ENCODE peak calls at places on chromosomes 2 and 18, in seven cellular contexts. Y is testis; E is pancreas; B is cardiac muscle cell; A is lung; D is neuronal stem cell; G is CD8-positive, alpha-beta T cell. F is an unnamed sample.

GRCh38 chr2:42736598-42737322 is 27.2 kb downstream of the OXER1 start:
- DNase-seq in Y (no peak), E (no peak), B (no peak), A (no peak), D (no peak), G (no peak), F (no peak)

GRCh38 chr2:96541326-96541725 is 4.8 kb downstream of the ARID5A start:
- DNase-seq in Y (no peak), E (no peak), B (no peak), A (no peak), D (no peak), G (no peak), F (no peak)

GRCh38 chr18:59835656-59836379 is 64.0 kb upstream of the PMAIP1 start:
- DNase-seq in Y (no peak), E (no peak), B (peak; percentile 62), A (no peak), D (no peak), G (no peak), F (no peak)

GRCh38 chr2:240227538-240228428 is 87.3 kb upstream of the OTOS start:
- DNase-seq in Y (peak; percentile 3), E (peak; percentile 3), B (no peak), A (no peak), D (no peak), G (no peak), F (no peak)

GRCh38 chr2:178223806-178224205 is 29.5 kb downstream of the OSBPL6 start:
- DNase-seq in Y (no peak), E (no peak), B (no peak), A (no peak), D (no peak), G (no peak), F (no peak)

GRCh38 chr2:28716265-28716865 is 35.3 kb upstream of the PPP1CB start:
- DNase-seq in Y (no peak), E (peak; percentile 46), B (no peak), A (peak; percentile 62), D (no peak), G (no peak), F (no peak)

GRCh38 chr2:167188596-167188967 is 300.3 kb downstream of the XIRP2 start:
- DNase-seq in Y (no peak), E (peak; percentile 19), B (peak; percentile 14), A (no peak), D (no peak), G (no peak), F (no peak)

GRCh38 chr2:32051836-32052439 is 11.4 kb upstream of the SPAST start:
- DNase-seq in Y (no peak), E (no peak), B (no peak), A (no peak), D (no peak), G (no peak), F (no peak)

GRCh38 chr2:73227086-73227485 is 6.0 kb downstream of the PRADC1 start:
- DNase-seq in Y (no peak), E (no peak), B (no peak), A (no peak), D (no peak), G (no peak), F (no peak)

GRCh38 chr2:100643906-100644501 is 81.2 kb downstream of the PDCL3 start:
- DNase-seq in Y (no peak), E (no peak), B (no peak), A (no peak), D (no peak), G (peak; percentile 17), F (no peak)

GRCh38 chr2:169877406-169877805 is 50.2 kb downstream of the UBR3 start:
- DNase-seq in Y (no peak), E (no peak), B (peak; percentile 25), A (no peak), D (no peak), G (no peak), F (no peak)

GRCh38 chr2:8590940-8591339 is 90.9 kb upstream of the ID2 start:
- DNase-seq in Y (no peak), E (no peak), B (peak; percentile 78), A (no peak), D (no peak), G (no peak), F (no peak)

GRCh38 chr2:86052676-86053075 is 53.0 kb downstream of the POLR1A start:
- DNase-seq in Y (peak; percentile 11), E (peak; percentile 11), B (no peak), A (no peak), D (no peak), G (no peak), F (no peak)

GRCh38 chr2:234823877-234824376 is 127.9 kb upstream of the SH3BP4 start:
- DNase-seq in Y (no peak), E (peak; percentile 81), B (no peak), A (peak; percentile 55), D (peak; percentile 29), G (no peak), F (no peak)

GRCh38 chr2:159637988-159638501 is 21.7 kb upstream of the BAZ2B start:
- DNase-seq in Y (no peak), E (no peak), B (no peak), A (no peak), D (no peak), G (no peak), F (no peak)

GRCh38 chr2:127932199-127932877 is 46.6 kb upstream of the AMMECR1L start:
- DNase-seq in Y (no peak), E (no peak), B (no peak), A (no peak), D (no peak), G (no peak), F (no peak)

GRCh38 chr18:36372902-36373301 is 75.4 kb downstream of the FHOD3 start:
- DNase-seq in Y (no peak), E (no peak), B (no peak), A (no peak), D (no peak), G (no peak), F (no peak)

GRCh38 chr2:147603434-147604225 is 241.2 kb upstream of the ACVR2A start:
- DNase-seq in Y (no peak), E (no peak), B (no peak), A (no peak), D (no peak), G (no peak), F (no peak)

GRCh38 chr2:10760794-10761504 is 39.5 kb downstream of the ATP6V1C2 start:
- DNase-seq in Y (no peak), E (no peak), B (no peak), A (no peak), D (no peak), G (no peak), F (no peak)

GRCh38 chr18:52008330-52008729 is 331.7 kb upstream of the DCC start:
- DNase-seq in Y (no peak), E (no peak), B (no peak), A (no peak), D (no peak), G (no peak), F (no peak)

GRCh38 chr2:159285433-159285832 is 1.1 kb downstream of the WDSUB1 start:
- DNase-seq in Y (no peak), E (no peak), B (no peak), A (no peak), D (no peak), G (no peak), F (no peak)

GRCh38 chr2:64374686-64375085 is 79.3 kb upstream of the LGALSL start:
- DNase-seq in Y (no peak), E (peak; percentile 52), B (no peak), A (no peak), D (no peak), G (no peak), F (no peak)

GRCh38 chr2:148876190-148876588 is 1.2 kb downstream of the KIF5C start:
- DNase-seq in Y (no peak), E (no peak), B (peak; percentile 13), A (no peak), D (peak; percentile 76), G (no peak), F (peak; percentile 18)

GRCh38 chr2:69937968-69938367 is 23.1 kb downstream of the MXD1 start:
- DNase-seq in Y (no peak), E (no peak), B (no peak), A (no peak), D (no peak), G (no peak), F (no peak)

GRCh38 chr2:165594935-165595255 is 125.4 kb downstream of the CSRNP3 start:
- DNase-seq in Y (no peak), E (no peak), B (no peak), A (no peak), D (no peak), G (no peak), F (no peak)

GRCh38 chr2:143205106-143205764 is 76.0 kb downstream of the ARHGAP15 start:
- DNase-seq in Y (no peak), E (no peak), B (no peak), A (no peak), D (no peak), G (no peak), F (no peak)

GRCh38 chr2:55018619-55019018 is 31.6 kb downstream of the RTN4 start:
- DNase-seq in Y (no peak), E (no peak), B (no peak), A (no peak), D (no peak), G (no peak), F (no peak)
- H3K27ac ChIP-seq in Y (no peak overlapping the region), E (no peak overlapping the region), B (no peak overlapping the region), A (no peak overlapping the region), D (no peak overlapping the region), G (no peak overlapping the region), F (no peak overlapping the region)

GRCh38 chr2:20488136-20488705 is 41.3 kb downstream of the RHOB start:
- DNase-seq in Y (no peak), E (no peak), B (no peak), A (no peak), D (no peak), G (no peak), F (no peak)
- H3K27ac ChIP-seq in Y (no peak overlapping the region), E (no peak overlapping the region), B (no peak overlapping the region), A (no peak overlapping the region), D (peak overlapping the region; percentile 48), G (no peak overlapping the region), F (peak overlapping the region; percentile 11)

GRCh38 chr2:233040571-233040970 is 8.1 kb downstream of the NEU2 start:
- DNase-seq in Y (no peak), E (no peak), B (no peak), A (no peak), D (no peak), G (no peak), F (no peak)

GRCh38 chr2:233040174-233040530 is 7.7 kb downstream of the NEU2 start:
- DNase-seq in Y (no peak), E (no peak), B (no peak), A (no peak), D (no peak), G (no peak), F (no peak)

GRCh38 chr2:233042549-233042948 is 10.1 kb downstream of the NEU2 start:
- DNase-seq in Y (no peak), E (no peak), B (no peak), A (no peak), D (no peak), G (no peak), F (no peak)

GRCh38 chr2:233039217-233040173 is 7.0 kb downstream of the NEU2 start:
- DNase-seq in Y (no peak), E (no peak), B (no peak), A (no peak), D (no peak), G (no peak), F (no peak)

GRCh38 chr2:233041722-233042323 is 9.4 kb downstream of the NEU2 start:
- DNase-seq in Y (no peak), E (no peak), B (no peak), A (no peak), D (no peak), G (no peak), F (no peak)
- H3K27ac ChIP-seq in Y (no peak overlapping the region), E (no peak overlapping the region), B (no peak overlapping the region), A (no peak overlapping the region), D (no peak overlapping the region), G (no peak overlapping the region), F (no peak overlapping the region)

GRCh38 chr18:42053188-42053781 is 98.3 kb downstream of the PIK3C3 start:
- DNase-seq in Y (peak; percentile 60), E (peak; percentile 40), B (peak; percentile 52), A (peak; percentile 54), D (peak; percentile 37), G (peak; percentile 38), F (no peak)
- H3K27ac ChIP-seq in Y (no peak overlapping the region), E (no peak overlapping the region), B (no peak overlapping the region), A (no peak overlapping the region), D (no peak overlapping the region), G (no peak overlapping the region), F (no peak overlapping the region)

F was measured in substantia nigra.